ENCODE peak calls at places on chromosomes 11 and 22, in four cellular contexts. One of them, this sample, is unnamed.

GRCh38 chr11:25094085-25094802 is 597.4 kb downstream of the LUZP2 start:
- DNase-seq in GDM1: no peak
- DNase-seq in CD14-positive monocyte: peak; percentile 42
- DNase-seq in hippocampal formation: no peak
- DNase-seq in this sample: no peak

GRCh38 chr11:11363674-11364073 is 10.6 kb upstream of the CSNK2A3 start:
- DNase-seq in GDM1: no peak
- DNase-seq in CD14-positive monocyte: no peak
- DNase-seq in hippocampal formation: no peak
- DNase-seq in this sample: no peak

GRCh38 chr11:61297741-61298140 is 2.6 kb upstream of the VWCE start:
- DNase-seq in hippocampal formation: no peak
- DNase-seq in GDM1: peak; percentile 65
- DNase-seq in CD14-positive monocyte: no peak
- DNase-seq in this sample: peak; percentile 96

GRCh38 chr11:74371269-74372039 is 26.8 kb downstream of the PGM2L1 start:
- DNase-seq in CD14-positive monocyte: no peak
- DNase-seq in hippocampal formation: no peak
- DNase-seq in GDM1: no peak
- DNase-seq in this sample: no peak

GRCh38 chr11:44437122-44437521 is 127.2 kb upstream of the ALX4 start:
- DNase-seq in GDM1: no peak
- DNase-seq in CD14-positive monocyte: no peak
- DNase-seq in hippocampal formation: no peak
- DNase-seq in this sample: no peak

GRCh38 chr11:113615098-113615497 is 91.0 kb downstream of the TMPRSS5 start:
- DNase-seq in hippocampal formation: no peak
- DNase-seq in CD14-positive monocyte: no peak
- DNase-seq in GDM1: no peak
- DNase-seq in this sample: no peak

GRCh38 chr11:94705419-94705818 is 62.7 kb upstream of the AMOTL1 start:
- DNase-seq in hippocampal formation: no peak
- DNase-seq in GDM1: no peak
- DNase-seq in CD14-positive monocyte: no peak
- DNase-seq in this sample: no peak

GRCh38 chr11:1346669-1347390 is 37.4 kb upstream of the TOLLIP start:
- DNase-seq in CD14-positive monocyte: peak; percentile 38
- DNase-seq in GDM1: no peak
- DNase-seq in hippocampal formation: no peak
- DNase-seq in this sample: no peak

GRCh38 chr11:77503006-77503405 is 29.1 kb upstream of the PAK1 start:
- DNase-seq in GDM1: no peak
- DNase-seq in CD14-positive monocyte: no peak
- DNase-seq in hippocampal formation: no peak
- DNase-seq in this sample: no peak

GRCh38 chr11:27861706-27862430 is 161.6 kb upstream of the BDNF start:
- DNase-seq in hippocampal formation: no peak
- DNase-seq in GDM1: no peak
- DNase-seq in CD14-positive monocyte: no peak
- DNase-seq in this sample: no peak

GRCh38 chr11:100918551-100919500 is 210.8 kb downstream of the PGR start:
- DNase-seq in hippocampal formation: no peak
- DNase-seq in CD14-positive monocyte: no peak
- DNase-seq in GDM1: no peak
- DNase-seq in this sample: no peak

GRCh38 chr11:122642472-122642922 is 13.0 kb upstream of the UBASH3B start:
- DNase-seq in CD14-positive monocyte: no peak
- DNase-seq in GDM1: no peak
- DNase-seq in hippocampal formation: no peak
- DNase-seq in this sample: peak; percentile 49

GRCh38 chr11:129458278-129458677 is 82.6 kb downstream of the BARX2 start:
- DNase-seq in CD14-positive monocyte: no peak
- DNase-seq in GDM1: no peak
- DNase-seq in hippocampal formation: no peak
- DNase-seq in this sample: no peak

GRCh38 chr22:36546092-36546804 is 17.3 kb upstream of the EIF3D start:
- DNase-seq in GDM1: peak; percentile 71
- DNase-seq in CD14-positive monocyte: no peak
- DNase-seq in hippocampal formation: peak; percentile 16
- DNase-seq in this sample: peak; percentile 76